ENCODE peak calls at places on chromosomes 16 and 17, in six cellular contexts. One of them, this sample, is unnamed.

GRCh38 chr17:70434536-70435490 is 265.5 kb downstream of the KCNJ2 start:
- DNase-seq in AG10803: no peak
- DNase-seq in suprapubic skin: no peak
- DNase-seq in A549: no peak
- DNase-seq in glutamatergic neuron: no peak
- DNase-seq in HFFc6: no peak
- DNase-seq in this sample: no peak

GRCh38 chr16:50153648-50154368 is 702 bp downstream of the TENT4B start:
- DNase-seq in glutamatergic neuron: peak
- DNase-seq in A549: no peak
- DNase-seq in HFFc6: no peak
- DNase-seq in suprapubic skin: peak
- DNase-seq in AG10803: peak
- DNase-seq in this sample: no peak

GRCh38 chr16:56629531-56629930 is 2.9 kb upstream of the MT1M start:
- DNase-seq in HFFc6: no peak
- DNase-seq in glutamatergic neuron: no peak
- DNase-seq in suprapubic skin: no peak
- DNase-seq in AG10803: no peak
- DNase-seq in A549: no peak
- DNase-seq in this sample: no peak

GRCh38 chr16:86975445-86975844 is 341.7 kb downstream of the C16orf95 start:
- DNase-seq in suprapubic skin: no peak
- DNase-seq in HFFc6: peak
- DNase-seq in A549: peak
- DNase-seq in glutamatergic neuron: no peak
- DNase-seq in AG10803: peak
- DNase-seq in this sample: no peak

GRCh38 chr16:86566966-86567700 is 504 bp downstream of the FOXC2 start:
- DNase-seq in A549: peak
- DNase-seq in suprapubic skin: no peak
- DNase-seq in HFFc6: no peak
- DNase-seq in AG10803: peak
- DNase-seq in glutamatergic neuron: peak
- DNase-seq in this sample: peak

GRCh38 chr17:41972571-41973411 is 6.2 kb downstream of the CNP start:
- DNase-seq in suprapubic skin: no peak
- DNase-seq in A549: no peak
- DNase-seq in AG10803: no peak
- DNase-seq in glutamatergic neuron: no peak
- DNase-seq in HFFc6: no peak
- DNase-seq in this sample: no peak

GRCh38 chr17:57993471-57994365 is 5.7 kb upstream of the VEZF1 start:
- DNase-seq in HFFc6: no peak
- DNase-seq in suprapubic skin: no peak
- DNase-seq in glutamatergic neuron: no peak
- DNase-seq in AG10803: no peak
- DNase-seq in A549: no peak
- DNase-seq in this sample: no peak

GRCh38 chr16:89761304-89761922 is 40.1 kb downstream of the ZNF276 start:
- DNase-seq in AG10803: no peak
- DNase-seq in HFFc6: no peak
- DNase-seq in suprapubic skin: no peak
- DNase-seq in glutamatergic neuron: no peak
- DNase-seq in A549: no peak
- DNase-seq in this sample: no peak

GRCh38 chr16:72940886-72941285 is 107.0 kb downstream of the ZFHX3 start:
- DNase-seq in HFFc6: no peak
- DNase-seq in A549: no peak
- DNase-seq in suprapubic skin: no peak
- DNase-seq in glutamatergic neuron: no peak
- DNase-seq in AG10803: no peak
- DNase-seq in this sample: no peak

GRCh38 chr16:8950580-8951077 is 13.1 kb downstream of the USP7 start:
- DNase-seq in HFFc6: no peak
- DNase-seq in glutamatergic neuron: no peak
- DNase-seq in AG10803: peak
- DNase-seq in A549: no peak
- DNase-seq in suprapubic skin: no peak
- DNase-seq in this sample: no peak

DNA sequence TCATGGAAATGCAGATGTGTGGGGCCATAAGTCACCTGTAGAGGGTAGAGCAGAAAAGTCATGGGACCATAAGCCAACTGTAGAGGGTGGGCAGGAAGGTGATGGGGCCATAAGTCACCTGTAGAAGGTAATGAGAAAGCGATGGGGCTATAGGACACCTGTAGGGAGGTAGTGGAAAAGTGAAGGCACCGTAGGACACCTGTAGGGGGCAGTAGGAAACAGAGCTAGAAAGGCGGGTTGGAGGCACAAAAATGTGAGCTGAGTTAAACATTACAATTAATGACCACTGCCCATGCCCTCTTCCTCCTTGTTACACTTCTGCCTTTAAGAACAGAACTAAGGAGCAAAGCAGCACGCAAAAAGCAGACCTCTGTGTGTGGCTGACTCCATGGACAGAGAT is 150.1 kb downstream of the SHISA6 start:
- DNase-seq in AG10803: no peak
- DNase-seq in glutamatergic neuron: no peak
- DNase-seq in A549: no peak
- DNase-seq in suprapubic skin: no peak
- DNase-seq in HFFc6: no peak
- DNase-seq in this sample: no peak
- TF ChIP-seq CTCF in AG10803: no peak
- TF ChIP-seq CTCF in glutamatergic neuron: peak
- TF ChIP-seq CTCF in A549: no peak
- TF ChIP-seq CTCF in suprapubic skin: no peak
- TF ChIP-seq CTCF in HFFc6: no peak
- TF ChIP-seq CTCF in this sample: no peak

GRCh38 chr16:85347213-85347591 is 234.9 kb upstream of the CIBAR2 start:
- DNase-seq in glutamatergic neuron: no peak
- DNase-seq in A549: peak
- DNase-seq in AG10803: no peak
- DNase-seq in HFFc6: no peak
- DNase-seq in suprapubic skin: no peak
- DNase-seq in this sample: no peak
- TF ChIP-seq CTCF in glutamatergic neuron: peak
- TF ChIP-seq CTCF in A549: peak
- TF ChIP-seq CTCF in AG10803: peak
- TF ChIP-seq CTCF in HFFc6: peak
- TF ChIP-seq CTCF in suprapubic skin: peak
- TF ChIP-seq CTCF in this sample: peak

GRCh38 chr17:78356163-78356713 is 3.6 kb downstream of the SOCS3 start:
- DNase-seq in HFFc6: peak
- DNase-seq in suprapubic skin: no peak
- DNase-seq in A549: peak
- DNase-seq in AG10803: peak
- DNase-seq in glutamatergic neuron: no peak
- DNase-seq in this sample: peak
- TF ChIP-seq CTCF in HFFc6: peak
- TF ChIP-seq CTCF in suprapubic skin: no peak
- TF ChIP-seq CTCF in A549: no peak
- TF ChIP-seq CTCF in AG10803: no peak
- TF ChIP-seq CTCF in glutamatergic neuron: no peak
- TF ChIP-seq CTCF in this sample: no peak

DNA sequence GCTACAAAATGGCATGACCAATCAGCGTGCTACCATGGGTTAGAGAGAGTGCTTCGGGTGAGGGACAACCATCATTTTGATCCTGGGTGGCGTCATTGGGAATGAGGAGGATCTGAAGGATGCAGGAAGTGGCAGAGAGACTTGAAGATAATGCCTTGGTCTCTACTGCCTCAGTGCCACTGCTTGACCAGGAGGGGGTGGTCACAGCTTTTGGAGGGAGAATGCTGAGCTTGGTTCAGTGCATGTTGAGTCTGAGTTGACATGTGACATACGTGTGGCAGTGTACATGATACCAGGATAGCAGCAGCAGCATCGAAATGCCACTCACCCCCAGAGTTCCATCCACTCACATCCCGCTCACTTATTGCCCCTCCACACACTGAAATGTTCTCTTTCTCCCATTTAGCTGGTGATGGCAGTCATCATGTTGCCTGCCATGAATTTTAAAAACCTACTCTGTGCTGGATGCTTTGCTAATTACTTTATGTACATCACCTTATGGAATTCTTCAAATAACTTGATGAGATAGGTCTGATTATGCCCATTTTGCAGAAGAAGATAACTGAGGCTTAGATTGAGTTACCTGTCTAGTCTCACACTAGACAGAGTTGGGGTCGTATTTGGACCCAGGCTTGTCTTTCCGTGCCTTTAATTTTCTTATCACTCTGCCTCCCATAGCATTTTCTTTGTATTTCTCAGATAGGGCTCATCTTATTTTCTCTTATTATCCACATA is 36.7 kb downstream of the ARSG start:
- DNase-seq in glutamatergic neuron: no peak
- DNase-seq in A549: no peak
- DNase-seq in suprapubic skin: no peak
- DNase-seq in HFFc6: no peak
- DNase-seq in AG10803: no peak
- DNase-seq in this sample: no peak
- TF ChIP-seq CTCF in glutamatergic neuron: no peak
- TF ChIP-seq CTCF in A549: no peak
- TF ChIP-seq CTCF in suprapubic skin: no peak
- TF ChIP-seq CTCF in HFFc6: no peak
- TF ChIP-seq CTCF in AG10803: no peak
- TF ChIP-seq CTCF in this sample: no peak

GRCh38 chr17:19337712-19338023 is 24.9 kb downstream of the B9D1 start:
- DNase-seq in A549: no peak
- DNase-seq in AG10803: no peak
- DNase-seq in glutamatergic neuron: no peak
- DNase-seq in suprapubic skin: no peak
- DNase-seq in HFFc6: no peak
- DNase-seq in this sample: no peak

GRCh38 chr17:19339341-19339815 is 23.1 kb downstream of the B9D1 start:
- DNase-seq in suprapubic skin: no peak
- DNase-seq in AG10803: no peak
- DNase-seq in glutamatergic neuron: no peak
- DNase-seq in HFFc6: no peak
- DNase-seq in A549: no peak
- DNase-seq in this sample: no peak

GRCh38 chr17:19336938-19337711 is 25.4 kb downstream of the B9D1 start:
- DNase-seq in suprapubic skin: no peak
- DNase-seq in HFFc6: no peak
- DNase-seq in glutamatergic neuron: no peak
- DNase-seq in AG10803: no peak
- DNase-seq in A549: peak
- DNase-seq in this sample: no peak

GRCh38 chr17:19335951-19336631 is 26.4 kb downstream of the B9D1 start:
- DNase-seq in A549: no peak
- DNase-seq in AG10803: no peak
- DNase-seq in suprapubic skin: no peak
- DNase-seq in glutamatergic neuron: no peak
- DNase-seq in HFFc6: no peak
- DNase-seq in this sample: no peak

DNA sequence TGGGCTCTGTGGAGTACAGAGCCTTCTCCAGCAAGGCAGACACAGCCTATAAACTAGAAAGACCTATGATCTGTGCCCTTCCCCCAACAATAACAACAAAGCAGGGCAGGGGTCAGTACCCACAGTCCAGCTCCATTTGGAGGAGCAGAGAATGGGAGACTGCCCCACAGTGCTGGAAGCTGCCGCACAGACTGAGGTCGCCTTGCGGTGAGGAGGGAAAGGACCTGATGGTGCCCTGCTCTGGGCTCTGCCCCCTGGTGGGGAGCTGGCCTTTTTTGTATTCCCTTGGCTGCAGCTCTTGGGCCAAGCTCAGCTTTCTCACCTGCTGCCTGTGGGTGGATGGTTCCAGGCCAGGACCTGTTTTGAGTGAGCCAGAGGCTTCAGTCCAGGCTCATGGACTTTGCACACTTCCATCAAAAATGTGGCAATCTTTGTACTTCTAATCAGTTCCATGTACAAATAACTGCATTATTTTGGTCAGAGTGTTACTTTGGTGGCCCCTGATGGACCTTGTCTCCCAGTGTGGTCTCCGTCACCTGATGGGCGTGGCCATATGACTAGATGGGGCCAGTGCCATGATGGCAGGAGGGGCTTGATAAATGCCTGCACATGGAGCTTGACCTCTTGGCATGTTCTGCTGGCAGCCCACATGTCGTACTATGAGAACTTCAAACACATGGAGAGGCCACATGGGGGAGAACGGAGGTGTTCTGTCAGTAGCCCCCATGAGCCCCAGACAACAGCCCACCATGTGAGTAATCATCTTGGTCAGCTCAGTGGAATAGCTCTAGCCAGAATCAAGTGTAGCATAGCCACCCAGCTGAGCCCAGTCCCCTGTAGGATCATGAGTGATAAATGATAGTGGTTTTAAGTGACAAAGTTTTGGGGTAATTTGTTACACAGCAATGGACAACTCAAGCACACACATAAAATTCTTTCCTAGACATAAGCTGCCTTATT is 24.2 kb downstream of the B9D1 start:
- DNase-seq in A549: peak
- DNase-seq in AG10803: peak
- DNase-seq in HFFc6: no peak
- DNase-seq in glutamatergic neuron: peak
- DNase-seq in suprapubic skin: no peak
- DNase-seq in this sample: no peak
- TF ChIP-seq CTCF in A549: peak
- TF ChIP-seq CTCF in AG10803: peak
- TF ChIP-seq CTCF in HFFc6: peak
- TF ChIP-seq CTCF in glutamatergic neuron: peak
- TF ChIP-seq CTCF in suprapubic skin: peak
- TF ChIP-seq CTCF in this sample: peak

GRCh38 chr16:3059041-3059722 is 6.3 kb upstream of the IL32 start:
- DNase-seq in AG10803: peak
- DNase-seq in HFFc6: peak
- DNase-seq in A549: peak
- DNase-seq in suprapubic skin: peak
- DNase-seq in glutamatergic neuron: peak
- DNase-seq in this sample: peak

GRCh38 chr16:3059723-3060242 is 5.7 kb upstream of the IL32 start:
- DNase-seq in AG10803: no peak
- DNase-seq in glutamatergic neuron: no peak
- DNase-seq in A549: no peak
- DNase-seq in HFFc6: no peak
- DNase-seq in suprapubic skin: no peak
- DNase-seq in this sample: no peak

GRCh38 chr16:3056336-3057180 is 8.9 kb upstream of the IL32 start:
- DNase-seq in A549: no peak
- DNase-seq in AG10803: no peak
- DNase-seq in glutamatergic neuron: no peak
- DNase-seq in HFFc6: no peak
- DNase-seq in suprapubic skin: no peak
- DNase-seq in this sample: no peak

GRCh38 chr16:3057181-3058166 is 8.0 kb upstream of the IL32 start:
- DNase-seq in glutamatergic neuron: no peak
- DNase-seq in AG10803: no peak
- DNase-seq in suprapubic skin: no peak
- DNase-seq in HFFc6: no peak
- DNase-seq in A549: no peak
- DNase-seq in this sample: no peak

GRCh38 chr16:3058173-3059030 is 7.0 kb upstream of the IL32 start:
- DNase-seq in A549: peak
- DNase-seq in AG10803: peak
- DNase-seq in glutamatergic neuron: peak
- DNase-seq in suprapubic skin: no peak
- DNase-seq in HFFc6: no peak
- DNase-seq in this sample: no peak
- TF ChIP-seq CTCF in A549: no peak
- TF ChIP-seq CTCF in AG10803: no peak
- TF ChIP-seq CTCF in glutamatergic neuron: no peak
- TF ChIP-seq CTCF in suprapubic skin: no peak
- TF ChIP-seq CTCF in HFFc6: no peak
- TF ChIP-seq CTCF in this sample: no peak

GRCh38 chr16:27379919-27380318 is 22.1 kb upstream of the IL21R start:
- DNase-seq in A549: no peak
- DNase-seq in glutamatergic neuron: no peak
- DNase-seq in HFFc6: no peak
- DNase-seq in AG10803: no peak
- DNase-seq in suprapubic skin: peak
- DNase-seq in this sample: no peak
- TF ChIP-seq CTCF in A549: no peak
- TF ChIP-seq CTCF in glutamatergic neuron: no peak
- TF ChIP-seq CTCF in HFFc6: no peak
- TF ChIP-seq CTCF in AG10803: no peak
- TF ChIP-seq CTCF in suprapubic skin: no peak
- TF ChIP-seq CTCF in this sample: no peak

This sample was measured in AG09319.